ENCODE peak calls at places on chromosome 14, in ten cellular contexts. S is lower lobe of right lung, H is cardiac muscle cell, Y is body of pancreas, G is tibial artery, K is aorta, E is testis, J is breast epithelium, X is heart left ventricle, M is adipocyte. F is an unnamed sample. For H3K9me3, the result is how much of the 10 kb centered on the place peaks cover.

GRCh38 chr14:50021261-50021660 is 95.1 kb downstream of the VCPKMT start:
- DNase-seq in S (no peak), H (no peak), Y (no peak), G (no peak), K (no peak), E (no peak), J (no peak), X (no peak), M (no peak), F (no peak)

GRCh38 chr14:41476526-41476925 is 130.2 kb upstream of the LRFN5 start:
- DNase-seq in S (no peak), H (peak), Y (no peak), G (no peak), K (no peak), E (no peak), J (no peak), X (no peak), M (no peak), F (no peak)

GRCh38 chr14:22928237-22929103 is 706 bp downstream of the PRMT5 start:
- DNase-seq in S (no peak), H (no peak), Y (no peak), G (no peak), K (no peak), E (no peak), J (no peak), X (no peak), M (peak), F (no peak)

GRCh38 chr14:51821822-51822221 is 38.6 kb upstream of the GNG2 start:
- DNase-seq in S (no peak), H (no peak), Y (no peak), G (no peak), K (no peak), E (no peak), J (no peak), X (no peak), M (peak), F (no peak)

GRCh38 chr14:105439710-105440553 is 20.3 kb downstream of the MTA1 start:
- DNase-seq in S (peak), H (no peak), Y (no peak), G (no peak), K (no peak), E (no peak), J (no peak), X (no peak), M (no peak), F (no peak)

GRCh38 chr14:63974176-63974575 is 121.4 kb downstream of the SYNE2 start:
- DNase-seq in S (no peak), H (no peak), Y (no peak), G (no peak), K (no peak), E (no peak), J (no peak), X (no peak), M (no peak), F (no peak)

GRCh38 chr14:75399819-75400678 is 27.8 kb upstream of the JDP2 start:
- DNase-seq in S (peak), H (peak), Y (peak), G (peak), K (peak), E (peak), J (peak), X (peak), M (peak), F (no peak)

GRCh38 chr14:104082807-104083206 is 2.7 kb upstream of the ASPG start:
- DNase-seq in S (peak), H (no peak), Y (peak), G (no peak), K (no peak), E (no peak), J (peak), X (peak), M (no peak), F (no peak)

GRCh38 chr14:73714656-73715081 is 485 bp upstream of the PNMA1 start:
- DNase-seq in S (no peak), H (peak), Y (no peak), G (no peak), K (no peak), E (peak), J (no peak), X (no peak), M (peak), F (no peak)

GRCh38 chr14:91509083-91509877 is 830 bp downstream of the PPP4R3A start:
- DNase-seq in S (peak), H (peak), Y (peak), G (no peak), K (peak), E (peak), J (no peak), X (peak), M (peak), F (peak)

GRCh38 chr14:87233266-87233665 is 759.7 kb downstream of the GALC start:
- DNase-seq in S (no peak), H (no peak), Y (no peak), G (no peak), K (no peak), E (no peak), J (no peak), X (no peak), M (no peak), F (no peak)

GRCh38 chr14:80965041-80965440 is 9.6 kb downstream of the TSHR start:
- DNase-seq in S (no peak), H (no peak), Y (no peak), G (no peak), K (no peak), E (no peak), J (no peak), X (no peak), M (no peak), F (no peak)

GRCh38 chr14:22861651-22862050 is 9.9 kb upstream of the LRP10 start:
- DNase-seq in S (no peak), H (no peak), Y (no peak), G (no peak), K (no peak), E (no peak), J (no peak), X (no peak), M (no peak), F (no peak)

GRCh38 chr14:90194706-90195105 is 61.6 kb upstream of the PSMC1 start:
- DNase-seq in S (no peak), H (no peak), Y (no peak), G (no peak), K (no peak), E (no peak), J (no peak), X (no peak), M (no peak), F (no peak)

GRCh38 chr14:92728781-92729364 is 19.6 kb downstream of the LGMN start:
- DNase-seq in S (peak), H (peak), Y (no peak), G (no peak), K (no peak), E (peak), J (no peak), X (no peak), M (no peak), F (no peak)

GRCh38 chr14:61530896-61531295 is 164.4 kb upstream of the HIF1A start:
- DNase-seq in S (no peak), H (no peak), Y (no peak), G (no peak), K (no peak), E (no peak), J (no peak), X (no peak), M (no peak), F (no peak)

GRCh38 chr14:105389976-105390848 is 8.1 kb upstream of the TEX22 start:
- DNase-seq in S (no peak), H (no peak), Y (no peak), G (peak), K (no peak), E (no peak), J (no peak), X (no peak), M (no peak), F (peak)

GRCh38 chr14:98957211-98958047 is 314.6 kb downstream of the BCL11B start:
- DNase-seq in S (no peak), H (peak), Y (peak), G (peak), K (peak), E (peak), J (peak), X (peak), M (peak), F (no peak)

GRCh38 chr14:94180655-94181271 is 6.6 kb downstream of the PPP4R4 start:
- DNase-seq in S (no peak), H (peak), Y (no peak), G (no peak), K (no peak), E (no peak), J (no peak), X (no peak), M (peak), F (no peak)

GRCh38 chr14:72611506-72611905 is 282.4 kb downstream of the DPF3 start:
- DNase-seq in S (no peak), H (no peak), Y (no peak), G (no peak), K (no peak), E (no peak), J (no peak), X (no peak), M (no peak), F (no peak)

GRCh38 chr14:94380225-94381148 is 7.9 kb downstream of the SERPINA1 start:
- DNase-seq in S (no peak), H (no peak), Y (no peak), G (no peak), K (no peak), E (no peak), J (no peak), X (no peak), M (no peak), F (no peak)

GRCh38 chr14:36317650-36318049 is 2.8 kb downstream of the MBIP start:
- DNase-seq in S (no peak), H (no peak), Y (no peak), G (no peak), K (no peak), E (no peak), J (no peak), X (no peak), M (peak), F (no peak)

GRCh38 chr14:69990319-69990718 is 111.1 kb downstream of the SMOC1 start:
- DNase-seq in S (no peak), H (no peak), Y (no peak), G (no peak), K (no peak), E (no peak), J (no peak), X (no peak), M (no peak), F (no peak)

GRCh38 chr14:66495214-66496098 is 9.3 kb downstream of the CCDC196 start:
- DNase-seq in S (no peak), H (peak), Y (peak), G (peak), K (no peak), E (peak), J (peak), X (peak), M (peak), F (no peak)

GRCh38 chr14:74984241-74985027 is 18.3 kb upstream of the EIF2B2 start:
- DNase-seq in S (no peak), H (no peak), Y (no peak), G (peak), K (no peak), E (peak), J (no peak), X (no peak), M (no peak), F (no peak)

GRCh38 chr14:20706657-20707355 is 18.2 kb downstream of the ANG start:
- DNase-seq in S (no peak), H (peak), Y (no peak), G (no peak), K (no peak), E (no peak), J (no peak), X (no peak), M (no peak), F (no peak)

GRCh38 chr14:37171678-37172023 is 755 bp downstream of the SLC25A21 start:
- DNase-seq in S (no peak), H (no peak), Y (no peak), G (no peak), K (no peak), E (no peak), J (no peak), X (no peak), M (no peak), F (no peak)

GRCh38 chr14:79293482-79293881 is 917.8 kb downstream of the DIO2 start:
- DNase-seq in S (no peak), H (no peak), Y (no peak), G (no peak), K (no peak), E (no peak), J (no peak), X (no peak), M (no peak), F (no peak)

GRCh38 chr14:72771561-72771960 is 122.3 kb downstream of the DPF3 start:
- DNase-seq in S (no peak), H (no peak), Y (no peak), G (no peak), K (no peak), E (no peak), J (no peak), X (no peak), M (no peak), F (no peak)

GRCh38 chr14:24481622-24482324 is 26.3 kb downstream of the CMA1 start:
- DNase-seq in S (peak), H (peak), Y (peak), G (no peak), K (no peak), E (peak), J (no peak), X (no peak), M (peak), F (no peak)
- H3K9me3 ChIP-seq in S (under half), H (under half), Y (under half), G (under half), K (under half), E (under half), J (under half), X (under half), M (under half), F (under half)

GRCh38 chr14:96105089-96105920 is 66.1 kb downstream of the C14orf132 start:
- DNase-seq in S (no peak), H (no peak), Y (no peak), G (peak), K (peak), E (no peak), J (no peak), X (no peak), M (no peak), F (no peak)

GRCh38 chr14:96104469-96105057 is 65.4 kb downstream of the C14orf132 start:
- DNase-seq in S (peak), H (peak), Y (peak), G (peak), K (peak), E (no peak), J (peak), X (peak), M (peak), F (no peak)

GRCh38 chr14:96103560-96104460 is 64.6 kb downstream of the C14orf132 start:
- DNase-seq in S (no peak), H (no peak), Y (no peak), G (peak), K (peak), E (no peak), J (no peak), X (no peak), M (no peak), F (no peak)

GRCh38 chr14:96102071-96102856 is 63.1 kb downstream of the C14orf132 start:
- DNase-seq in S (no peak), H (peak), Y (no peak), G (peak), K (no peak), E (no peak), J (no peak), X (no peak), M (peak), F (no peak)

GRCh38 chr14:96103075-96103474 is 63.9 kb downstream of the C14orf132 start:
- DNase-seq in S (no peak), H (no peak), Y (no peak), G (no peak), K (no peak), E (no peak), J (no peak), X (no peak), M (no peak), F (no peak)
- H3K9me3 ChIP-seq in S (under half), H (under half), Y (under half), G (under half), K (under half), E (under half), J (under half), X (under half), M (under half), F (under half)

GRCh38 chr14:106586098-106586704 is 1059.8 kb downstream of the TMEM121 start:
- DNase-seq in S (peak), H (no peak), Y (peak), G (no peak), K (no peak), E (peak), J (no peak), X (no peak), M (no peak), F (peak)

DNA sequence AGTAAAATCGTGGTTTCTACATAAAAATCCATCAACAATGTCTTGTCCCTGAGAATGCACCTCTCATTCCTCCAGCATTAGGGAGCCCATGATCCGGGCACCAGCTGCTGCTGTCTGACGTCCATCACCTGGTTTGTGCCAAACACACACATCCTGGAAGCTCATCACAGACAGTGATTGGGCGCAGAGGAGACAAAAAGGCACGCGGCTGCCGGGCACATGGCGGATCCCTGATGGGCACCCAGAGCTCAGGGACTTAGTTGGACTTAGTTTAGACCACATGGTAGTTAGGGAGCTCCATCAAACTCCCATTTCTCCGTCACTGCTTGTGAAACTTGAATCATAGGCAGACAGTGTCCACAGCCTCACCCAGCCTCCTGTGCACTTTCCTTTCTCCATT is 1059.3 kb downstream of the TMEM121 start:
- DNase-seq in S (no peak), H (no peak), Y (no peak), G (no peak), K (no peak), E (no peak), J (no peak), X (no peak), M (no peak), F (no peak)
- H3K9me3 ChIP-seq in S (under half), H (under half), Y (under half), G (under half), K (under half), E (under half), J (under half), X (under half), M (under half), F (under half)

GRCh38 chr14:58646479-58646878 is 8.7 kb downstream of the DACT1 start:
- DNase-seq in S (no peak), H (no peak), Y (no peak), G (no peak), K (no peak), E (peak), J (no peak), X (no peak), M (no peak), F (no peak)
- H3K9me3 ChIP-seq in S (under half), H (under half), Y (under half), G (under half), K (under half), E (under half), J (under half), X (under half), M (under half), F (under half)

GRCh38 chr14:25820368-25820767 is 770.4 kb upstream of the STXBP6 start:
- DNase-seq in S (no peak), H (no peak), Y (no peak), G (no peak), K (no peak), E (no peak), J (no peak), X (no peak), M (no peak), F (no peak)
- H3K9me3 ChIP-seq in S (under half), H (under half), Y (under half), G (under half), K (under half), E (under half), J (under half), X (under half), M (under half), F (under half)

DNA sequence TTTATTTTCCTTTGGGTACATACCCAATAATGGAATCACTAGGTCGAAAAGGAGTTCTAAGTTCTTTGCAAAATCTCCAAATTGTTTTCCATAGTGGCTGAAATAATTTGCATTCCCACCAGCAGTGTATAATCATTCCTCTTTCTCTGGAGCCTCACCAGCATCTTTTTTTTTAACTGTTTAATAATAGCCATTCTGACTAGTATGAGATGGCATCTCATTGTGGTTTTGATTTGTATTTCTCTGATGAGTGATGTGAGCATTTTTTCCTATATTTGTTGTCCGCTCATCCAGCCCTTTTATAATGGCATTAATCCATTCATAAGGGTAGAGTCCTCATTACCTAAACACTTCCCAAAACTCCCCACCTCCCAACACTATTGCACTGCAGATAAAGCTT is 278.3 kb downstream of the SEC23A start:
- DNase-seq in S (no peak), H (no peak), Y (no peak), G (no peak), K (no peak), E (no peak), J (no peak), X (no peak), M (no peak), F (no peak)
- H3K9me3 ChIP-seq in S (under half), H (under half), Y (under half), G (under half), K (under half), E (under half), J (under half), X (under half), M (under half), F (under half)

F was measured in T-helper 17 cell.